ENCODE peak calls at places on chromosome 1, in six cellular contexts. K is spleen; C is ovary; I is CD8-positive, alpha-beta memory T cell; U is Caco-2; P is dorsolateral prefrontal cortex. L is an unnamed sample. For H3K27me3, the result is how much of the 10 kb centered on the place peaks cover.

GRCh38 chr1:186813420-186813819 is 15.3 kb upstream of the PLA2G4A start:
- DNase-seq in K (no peak), C (no peak), I (no peak), U (no peak), P (no peak), L (no peak)

GRCh38 chr1:48675251-48675650 is 101.4 kb downstream of the BEND5 start:
- DNase-seq in K (no peak), C (no peak), I (no peak), U (no peak), P (no peak), L (no peak)

GRCh38 chr1:85992756-85993155 is 163.8 kb downstream of the COL24A1 start:
- DNase-seq in K (no peak), C (no peak), I (no peak), U (no peak), P (no peak), L (no peak)

GRCh38 chr1:67372136-67372535 is 58.1 kb downstream of the SERBP1 start:
- DNase-seq in K (no peak), C (no peak), I (no peak), U (no peak), P (no peak), L (no peak)

GRCh38 chr1:202835548-202836072 is 24.9 kb downstream of the PCAT6 start:
- DNase-seq in K (no peak), C (no peak), I (peak), U (no peak), P (no peak), L (no peak)

GRCh38 chr1:40831001-40831732 is 31.0 kb downstream of the CITED4 start:
- DNase-seq in K (no peak), C (no peak), I (no peak), U (no peak), P (no peak), L (no peak)

GRCh38 chr1:64981602-64981981 is 15.2 kb upstream of the JAK1 start:
- DNase-seq in K (no peak), C (no peak), I (no peak), U (no peak), P (no peak), L (no peak)

GRCh38 chr1:153431928-153432327 is 15.6 kb downstream of the S100A7A start:
- DNase-seq in K (no peak), C (no peak), I (no peak), U (no peak), P (no peak), L (no peak)

GRCh38 chr1:182720465-182720864 is 36.1 kb upstream of the RGS8 start:
- DNase-seq in K (no peak), C (no peak), I (no peak), U (peak), P (no peak), L (no peak)

GRCh38 chr1:168379110-168379860 is 98.6 kb downstream of the TBX19 start:
- DNase-seq in K (no peak), C (no peak), I (no peak), U (no peak), P (no peak), L (no peak)

GRCh38 chr1:226716577-226716976 is 22.5 kb downstream of the ITPKB start:
- DNase-seq in K (no peak), C (no peak), I (no peak), U (no peak), P (no peak), L (no peak)

GRCh38 chr1:204114606-204115005 is 37.2 kb downstream of the ETNK2 start:
- DNase-seq in K (no peak), C (no peak), I (no peak), U (no peak), P (no peak), L (no peak)

GRCh38 chr1:204112876-204113730 is 38.7 kb downstream of the ETNK2 start:
- DNase-seq in K (no peak), C (no peak), I (no peak), U (no peak), P (no peak), L (no peak)

GRCh38 chr1:204115128-204115527 is 36.7 kb downstream of the ETNK2 start:
- DNase-seq in K (no peak), C (no peak), I (no peak), U (no peak), P (no peak), L (no peak)

GRCh38 chr1:204116539-204116938 is 35.3 kb downstream of the ETNK2 start:
- DNase-seq in K (no peak), C (no peak), I (no peak), U (no peak), P (no peak), L (no peak)

DNA sequence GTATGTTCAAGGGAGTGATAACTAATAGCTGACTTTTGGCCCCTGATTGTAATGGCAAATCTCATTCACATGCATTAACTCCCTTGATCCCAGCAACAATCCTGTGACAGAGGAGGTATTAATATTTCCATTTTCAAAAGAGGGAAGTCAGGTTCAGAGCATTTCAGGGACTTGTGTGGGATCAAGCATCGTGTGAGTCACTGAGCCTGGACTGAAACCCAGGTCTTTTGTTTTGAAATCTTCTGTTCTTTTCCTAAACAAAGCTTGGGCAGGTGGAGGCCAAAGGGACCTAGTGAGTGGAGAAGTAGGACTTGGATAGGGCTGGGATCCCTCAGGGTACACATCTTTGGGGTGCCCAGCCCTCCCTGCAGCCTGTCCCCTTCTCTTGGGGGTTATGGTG is 37.9 kb downstream of the ETNK2 start:
- DNase-seq in K (no peak), C (no peak), I (no peak), U (no peak), P (no peak), L (no peak)
- H3K27me3 ChIP-seq in K (under half), C (under half), I (under half), U (under half), P (under half), L (under half)

GRCh38 chr1:41935226-41935625 is 16.5 kb upstream of the HIVEP3 start:
- DNase-seq in K (no peak), C (no peak), I (no peak), U (no peak), P (no peak), L (no peak)

GRCh38 chr1:41927118-41927517 is 8.4 kb upstream of the HIVEP3 start:
- DNase-seq in K (no peak), C (no peak), I (no peak), U (no peak), P (no peak), L (peak)

GRCh38 chr1:41933106-41933505 is 14.4 kb upstream of the HIVEP3 start:
- DNase-seq in K (no peak), C (no peak), I (no peak), U (no peak), P (no peak), L (no peak)

GRCh38 chr1:41936107-41936506 is 17.4 kb upstream of the HIVEP3 start:
- DNase-seq in K (no peak), C (no peak), I (no peak), U (no peak), P (no peak), L (no peak)

GRCh38 chr1:41931578-41931977 is 12.9 kb upstream of the HIVEP3 start:
- DNase-seq in K (no peak), C (no peak), I (no peak), U (no peak), P (no peak), L (no peak)
- H3K27me3 ChIP-seq in K (under half), C (under half), I (under half), U (under half), P (under half), L (under half)

DNA sequence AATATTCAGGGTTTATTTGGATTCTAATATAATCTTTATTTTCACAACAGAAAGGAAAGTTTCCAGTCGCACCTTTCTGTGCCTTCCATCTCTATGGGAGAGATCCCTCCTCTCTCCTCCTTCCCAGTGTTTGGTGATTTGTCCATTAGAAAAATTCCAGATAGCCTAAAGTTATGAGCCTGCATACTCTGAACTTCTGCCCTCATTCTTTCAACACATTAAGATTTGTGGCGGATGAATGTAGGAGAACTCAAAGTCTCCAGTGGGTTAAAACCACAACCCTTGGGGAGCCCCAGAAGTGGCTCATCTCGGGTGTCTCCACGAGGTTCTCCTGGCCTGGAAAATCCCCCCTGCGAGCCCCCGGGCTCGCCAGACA is 3.6 kb downstream of the NHLH2 start:
- DNase-seq in K (no peak), C (no peak), I (no peak), U (no peak), P (no peak), L (no peak)
- H3K27me3 ChIP-seq in K (under half), C (under half), I (under half), U (under half), P (half or more), L (under half)

GRCh38 chr1:37633040-37633949 is 1.4 kb downstream of the RSPO1 start:
- DNase-seq in K (no peak), C (no peak), I (no peak), U (no peak), P (no peak), L (no peak)

GRCh38 chr1:37635309-37635902 is 714 bp upstream of the RSPO1 start:
- DNase-seq in K (no peak), C (no peak), I (no peak), U (no peak), P (no peak), L (no peak)

GRCh38 chr1:37633950-37634553 is 640 bp downstream of the RSPO1 start:
- DNase-seq in K (no peak), C (no peak), I (no peak), U (no peak), P (no peak), L (no peak)

GRCh38 chr1:37636435-37636834 is 1.7 kb upstream of the RSPO1 start:
- DNase-seq in K (no peak), C (no peak), I (no peak), U (no peak), P (no peak), L (no peak)

GRCh38 chr1:37634554-37635308 is at the start of gene RSPO1:
- DNase-seq in K (no peak), C (no peak), I (no peak), U (peak), P (no peak), L (no peak)
- H3K27me3 ChIP-seq in K (under half), C (under half), I (half or more), U (under half), P (half or more), L (under half)

GRCh38 chr1:10800778-10801177 is 4.3 kb upstream of the CASZ1 start:
- DNase-seq in K (no peak), C (no peak), I (no peak), U (no peak), P (no peak), L (no peak)
- H3K27me3 ChIP-seq in K (under half), C (under half), I (under half), U (under half), P (under half), L (under half)

GRCh38 chr1:53367503-53368313 is 39.8 kb upstream of the LRP8 start:
- DNase-seq in K (peak), C (no peak), I (peak), U (no peak), P (no peak), L (no peak)
- H3K27me3 ChIP-seq in K (under half), C (under half), I (under half), U (under half), P (under half), L (under half)

GRCh38 chr1:156644640-156645039 is 2.7 kb downstream of the BCAN start:
- DNase-seq in K (no peak), C (no peak), I (no peak), U (no peak), P (no peak), L (no peak)
- H3K27me3 ChIP-seq in K (under half), C (under half), I (under half), U (under half), P (under half), L (under half)